ENCODE peak calls at places on chromosomes 6 and 20, in five cellular contexts. X, C, R, B and P are unnamed samples.

GRCh38 chr20:2752631-2753455 is 47.6 kb downstream of the CPXM1 start:
- DNase-seq in R (peak), C (no peak), B (peak), X (no peak), P (peak)

GRCh38 chr6:43963203-43963602 is 164.0 kb downstream of the MRPL14 start:
- DNase-seq in R (no peak), B (no peak), X (no peak), C (no peak), P (no peak)

GRCh38 chr6:99606670-99607415 is at the start of gene PRDM13:
- DNase-seq in C (no peak), B (no peak), R (peak), X (no peak), P (no peak)

GRCh38 chr6:40436685-40437604 is 150.2 kb downstream of the LRFN2 start:
- DNase-seq in R (peak), C (no peak), B (peak), X (no peak), P (peak)

GRCh38 chr20:36336838-36337478 is 30.8 kb downstream of the DLGAP4 start:
- DNase-seq in B (peak), X (no peak), C (no peak), R (no peak), P (no peak)

GRCh38 chr6:29967379-29968010 is 25.2 kb downstream of the HLA-A start:
- DNase-seq in B (no peak), R (peak), C (no peak), X (peak), P (peak)

GRCh38 chr6:129889580-129889979 is 28.5 kb upstream of the TMEM244 start:
- DNase-seq in X (peak), C (no peak), R (peak), B (peak), P (peak)

GRCh38 chr20:38325167-38325566 is 21.1 kb upstream of the LBP start:
- DNase-seq in B (no peak), X (no peak), C (no peak), R (no peak), P (no peak)